ENCODE peak calls at places on chromosomes 6 and 20, in six cellular contexts. I is CD14-positive monocyte; K is stimulated activated CD4-positive, alpha-beta T cell treated with anti-CD3 and anti-CD28 coated beads, Interleukin-2, amount 100 ng/mL, for 48 hours; R is H9; N is G401; S is NCI-H146. G is an unnamed sample.
A peak's percentile ranks its signal among the peaks of the same experiment; 100 is the strongest.

GRCh38 chr20:58708246-58708931 is 15.8 kb downstream of the NPEPL1 start:
- DNase-seq in R (peak; percentile 23), N (no peak), K (no peak), S (no peak), I (no peak), G (no peak)

GRCh38 chr6:167115054-167115453 is 7.8 kb upstream of the CCR6 start:
- DNase-seq in K (no peak), S (no peak), R (no peak), I (no peak), N (no peak), G (no peak)

GRCh38 chr6:128519132-128519930 is 1.1 kb downstream of the PTPRK start:
- DNase-seq in N (no peak), I (no peak), S (peak; percentile 86), K (peak; percentile 10), R (peak; percentile 75), G (peak; percentile 61)

GRCh38 chr20:57048027-57048869 is 218.2 kb downstream of the BMP7 start:
- DNase-seq in S (no peak), I (peak; percentile 17), N (no peak), K (peak; percentile 7), R (peak; percentile 76), G (no peak)

GRCh38 chr20:2297352-2297717 is 1.5 kb downstream of the TGM3 start:
- DNase-seq in S (peak; percentile 77), R (no peak), K (no peak), N (no peak), I (no peak), G (no peak)

GRCh38 chr6:55445648-55446204 is 118.5 kb downstream of the GFRAL start:
- DNase-seq in K (no peak), S (no peak), R (no peak), I (no peak), N (peak; percentile 44), G (peak; percentile 17)

GRCh38 chr20:47220161-47220582 is 136.3 kb downstream of the ZMYND8 start:
- DNase-seq in R (peak; percentile 53), S (peak; percentile 54), I (no peak), K (peak; percentile 59), N (no peak), G (no peak)

GRCh38 chr6:161195418-161195817 is 78.4 kb downstream of the AGPAT4 start:
- DNase-seq in S (no peak), N (no peak), R (no peak), I (no peak), K (no peak), G (no peak)

GRCh38 chr20:38730989-38731737 is 6.9 kb downstream of the SLC32A1 start:
- DNase-seq in I (peak; percentile 65), R (peak; percentile 91), K (peak; percentile 82), S (peak; percentile 87), N (peak; percentile 46), G (peak; percentile 71)

GRCh38 chr6:134117409-134117808 is 65.0 kb upstream of the SLC2A12 start:
- DNase-seq in N (no peak), S (peak; percentile 44), K (no peak), R (no peak), I (no peak), G (no peak)

GRCh38 chr6:146582857-146583256 is 15.9 kb upstream of the ADGB start:
- DNase-seq in I (peak; percentile 68), N (peak; percentile 16), R (no peak), K (no peak), S (no peak), G (peak; percentile 37)

GRCh38 chr20:64077876-64078551 is 1.3 kb downstream of the RGS19 start:
- DNase-seq in K (no peak), R (no peak), I (no peak), N (no peak), S (no peak), G (peak; percentile 54)

GRCh38 chr20:62020935-62021701 is 44.6 kb downstream of the TAF4 start:
- DNase-seq in I (no peak), S (no peak), K (no peak), R (no peak), N (peak; percentile 55), G (peak; percentile 38)

GRCh38 chr6:49666480-49666879 is 29.8 kb upstream of the RHAG start:
- DNase-seq in K (no peak), R (no peak), N (no peak), S (no peak), I (no peak), G (no peak)

GRCh38 chr6:107560657-107561056 is 70.7 kb downstream of the SOBP start:
- DNase-seq in R (no peak), I (no peak), N (no peak), S (peak; percentile 33), K (no peak), G (peak; percentile 3)

GRCh38 chr6:105428342-105428957 is 25.6 kb upstream of the PREP start:
- DNase-seq in S (no peak), K (no peak), I (no peak), R (no peak), N (no peak), G (no peak)

GRCh38 chr6:3438190-3439167 is 18.4 kb downstream of the SLC22A23 start:
- DNase-seq in R (no peak), S (peak; percentile 41), I (no peak), K (no peak), N (no peak), G (no peak)

GRCh38 chr6:35368038-35368887 is 25.9 kb downstream of the PPARD start:
- DNase-seq in S (no peak), K (no peak), R (no peak), N (no peak), I (no peak), G (no peak)

GRCh38 chr6:150297327-150298028 is 71.3 kb upstream of the IYD start:
- DNase-seq in K (no peak), I (no peak), S (no peak), R (no peak), N (no peak), G (no peak)

GRCh38 chr20:40686434-40686882 is 2.6 kb downstream of the MAFB start:
- DNase-seq in K (no peak), S (no peak), N (no peak), R (no peak), I (no peak), G (no peak)

GRCh38 chr6:35457907-35458306 is 5.8 kb downstream of the FANCE start:
- DNase-seq in K (no peak), R (no peak), S (no peak), I (no peak), N (no peak), G (no peak)

GRCh38 chr20:49680475-49680874 is 33.2 kb downstream of the B4GALT5 start:
- DNase-seq in I (no peak), R (no peak), K (no peak), S (no peak), N (no peak), G (no peak)

GRCh38 chr20:3202965-3203314 is 1.5 kb downstream of the DDRGK1 start:
- DNase-seq in I (no peak), N (no peak), R (no peak), S (no peak), K (no peak), G (no peak)

GRCh38 chr20:36384022-36384619 is 78.0 kb downstream of the DLGAP4 start:
- DNase-seq in I (no peak), R (peak; percentile 85), S (no peak), N (no peak), K (peak; percentile 46), G (peak; percentile 44)

GRCh38 chr20:63628246-63628975 is 1.5 kb upstream of the GMEB2 start:
- DNase-seq in R (no peak), N (peak; percentile 84), S (peak; percentile 93), I (peak; percentile 69), K (peak; percentile 61), G (peak; percentile 80)

G was measured in mucosa of descending colon.